ENCODE peak calls at places on chromosomes 12 and 14, in seven cellular contexts. Y, L, S, I, R, V and X are unnamed samples.

GRCh38 chr12:93960521-93960920 is 187.9 kb upstream of the PLXNC1 start:
- DNase-seq in Y (no peak), L (peak), S (no peak), I (no peak), R (no peak), V (no peak), X (no peak)

GRCh38 chr12:64685076-64685475 is 74.1 kb downstream of the GNS start:
- DNase-seq in Y (no peak), L (no peak), S (no peak), I (no peak), R (no peak), V (no peak), X (no peak)

GRCh38 chr12:90938451-90938850 is 16.5 kb downstream of the CCER1 start:
- DNase-seq in Y (no peak), L (peak), S (no peak), I (no peak), R (peak), V (no peak), X (peak)

GRCh38 chr12:117098071-117098360 is 1.2 kb downstream of the TESC start:
- DNase-seq in Y (no peak), L (no peak), S (no peak), I (no peak), R (no peak), V (no peak), X (no peak)

GRCh38 chr12:116153983-116154382 is 123.5 kb downstream of the MED13L start:
- DNase-seq in Y (no peak), L (no peak), S (no peak), I (no peak), R (no peak), V (no peak), X (peak)

GRCh38 chr12:14699923-14700322 is 3.5 kb upstream of the GUCY2C start:
- DNase-seq in Y (no peak), L (no peak), S (no peak), I (no peak), R (no peak), V (no peak), X (no peak)

GRCh38 chr12:54558311-54558710 is 8.9 kb downstream of the PDE1B start:
- DNase-seq in Y (no peak), L (no peak), S (no peak), I (no peak), R (no peak), V (no peak), X (no peak)

GRCh38 chr12:124738636-124739467 is 124.8 kb downstream of the SCARB1 start:
- DNase-seq in Y (peak), L (peak), S (no peak), I (no peak), R (peak), V (no peak), X (peak)

GRCh38 chr14:26846388-26846787 is 248.6 kb upstream of the NOVA1 start:
- DNase-seq in Y (no peak), L (no peak), S (no peak), I (no peak), R (peak), V (no peak), X (no peak)